ENCODE peak calls at places on chromosomes 16 and 17, in five cellular contexts. D, E, O, G and Z are unnamed samples.

GRCh38 chr16:55900616-55901393 is 25.6 kb upstream of the CES5A start:
- DNase-seq in D (no peak), E (no peak), O (no peak), G (no peak), Z (no peak)

GRCh38 chr16:20484726-20485125 is 33.4 kb downstream of the ACSM2A start:
- DNase-seq in D (no peak), E (no peak), O (no peak), G (no peak), Z (no peak)

GRCh38 chr16:84423416-84423837 is 55.1 kb downstream of the ATP2C2 start:
- DNase-seq in D (peak; percentile 39), E (peak; percentile 67), O (peak; percentile 4), G (peak; percentile 5), Z (peak; percentile 53)

GRCh38 chr16:57301126-57301817 is 16.8 kb upstream of the PLLP start:
- DNase-seq in D (no peak), E (peak; percentile 54), O (no peak), G (no peak), Z (peak; percentile 61)

GRCh38 chr17:70123193-70123592 is 46.1 kb upstream of the KCNJ2 start:
- DNase-seq in D (no peak), E (no peak), O (no peak), G (no peak), Z (no peak)

GRCh38 chr17:4786516-4786915 is 352 bp upstream of the VMO1 start:
- DNase-seq in D (no peak), E (no peak), O (no peak), G (no peak), Z (no peak)

GRCh38 chr16:69131749-69132423 is 502 bp downstream of the CHTF8 start:
- DNase-seq in D (peak; percentile 81), E (peak; percentile 91), O (peak; percentile 33), G (peak; percentile 58), Z (peak; percentile 93)

GRCh38 chr16:79800016-79800608 is 199.6 kb upstream of the MAF start:
- DNase-seq in D (no peak), E (no peak), O (no peak), G (no peak), Z (no peak)

GRCh38 chr17:1868090-1868489 is 38.3 kb downstream of the RPA1 start:
- DNase-seq in D (no peak), E (no peak), O (no peak), G (no peak), Z (no peak)

GRCh38 chr17:64403881-64404460 is 13.3 kb upstream of the PECAM1 start:
- DNase-seq in D (no peak), E (no peak), O (no peak), G (no peak), Z (no peak)

GRCh38 chr16:86305440-86305839 is 204.9 kb upstream of the FOXF1 start:
- DNase-seq in D (no peak), E (no peak), O (no peak), G (no peak), Z (no peak)

GRCh38 chr17:2878751-2879254 is 82.6 kb downstream of the RAP1GAP2 start:
- DNase-seq in D (no peak), E (no peak), O (no peak), G (no peak), Z (peak; percentile 58)

GRCh38 chr17:35141681-35142466 is at the start of gene NLE1:
- DNase-seq in D (peak; percentile 80), E (peak; percentile 84), O (no peak), G (peak; percentile 86), Z (peak; percentile 98)

GRCh38 chr17:27381007-27381501 is 75.2 kb upstream of the KSR1 start:
- DNase-seq in D (peak; percentile 48), E (peak; percentile 56), O (peak; percentile 6), G (no peak), Z (peak; percentile 96)

GRCh38 chr16:49504626-49505025 is 131.0 kb downstream of the C16orf78 start:
- DNase-seq in D (no peak), E (no peak), O (no peak), G (no peak), Z (no peak)

GRCh38 chr17:20051624-20052023 is 42.5 kb downstream of the SPECC1 start:
- DNase-seq in D (no peak), E (no peak), O (no peak), G (no peak), Z (no peak)

GRCh38 chr16:50863673-50864144 is 121.8 kb downstream of the CYLD start:
- DNase-seq in D (no peak), E (no peak), O (no peak), G (no peak), Z (no peak)

GRCh38 chr17:27631409-27631755 is 394 bp downstream of the LGALS9 start:
- DNase-seq in D (no peak), E (no peak), O (peak; percentile 15), G (no peak), Z (no peak)

GRCh38 chr16:28010671-28011070 is 52.8 kb downstream of the GSG1L start:
- DNase-seq in D (no peak), E (peak; percentile 37), O (peak; percentile 25), G (no peak), Z (no peak)

GRCh38 chr17:60993497-60993896 is 315.8 kb downstream of the BCAS3 start:
- DNase-seq in D (no peak), E (peak; percentile 5), O (no peak), G (no peak), Z (no peak)

GRCh38 chr17:16243811-16244567 is 27.0 kb downstream of the PIGL start:
- DNase-seq in D (no peak), E (peak; percentile 25), O (no peak), G (no peak), Z (peak; percentile 76)

GRCh38 chr17:73419896-73420295 is 108.1 kb upstream of the CDC42EP4 start:
- DNase-seq in D (peak; percentile 11), E (peak; percentile 32), O (no peak), G (no peak), Z (no peak)

GRCh38 chr16:2751577-2752034 is 832 bp upstream of the SRRM2 start:
- DNase-seq in D (no peak), E (peak; percentile 23), O (peak; percentile 73), G (peak; percentile 66), Z (peak; percentile 93)

GRCh38 chr16:84635702-84636101 is 12.6 kb upstream of the KLHL36 start:
- DNase-seq in D (no peak), E (no peak), O (no peak), G (no peak), Z (no peak)

GRCh38 chr16:81885976-81886586 is 107.0 kb downstream of the PLCG2 start:
- DNase-seq in D (peak; percentile 20), E (peak; percentile 60), O (no peak), G (peak; percentile 2), Z (peak; percentile 83)

GRCh38 chr17:59601130-59601529 is 18.6 kb upstream of the CLTC start:
- DNase-seq in D (no peak), E (no peak), O (no peak), G (no peak), Z (no peak)

GRCh38 chr16:62907562-62907961 is 871.3 kb upstream of the CDH8 start:
- DNase-seq in D (no peak), E (no peak), O (no peak), G (no peak), Z (no peak)

GRCh38 chr17:43900858-43901754 is 6.2 kb downstream of the MPP2 start:
- DNase-seq in D (no peak), E (no peak), O (no peak), G (no peak), Z (peak; percentile 72)

GRCh38 chr17:76593338-76593737 is 7.7 kb upstream of the ST6GALNAC2 start:
- DNase-seq in D (no peak), E (peak; percentile 78), O (no peak), G (peak; percentile 43), Z (no peak)

GRCh38 chr17:81961554-81962498 is 839 bp upstream of the NOTUM start:
- DNase-seq in D (no peak), E (no peak), O (no peak), G (no peak), Z (peak; percentile 72)

GRCh38 chr16:70706948-70707465 is 21.2 kb upstream of the MTSS2 start:
- DNase-seq in D (peak; percentile 97), E (peak; percentile 96), O (no peak), G (no peak), Z (no peak)

GRCh38 chr17:34146440-34147043 is 108.5 kb upstream of the CCL2 start:
- DNase-seq in D (no peak), E (peak; percentile 3), O (no peak), G (no peak), Z (peak; percentile 98)

GRCh38 chr17:69357701-69358100 is 30.8 kb upstream of the ABCA5 start:
- DNase-seq in D (peak; percentile 4), E (peak; percentile 8), O (no peak), G (no peak), Z (peak; percentile 53)